ENCODE peak calls at places on chromosome 12, in nine cellular contexts. C is GM23248; E is left lung; X is CD8-positive, alpha-beta memory T cell; F is thoracic aorta; A is A549; U is upper lobe of left lung; I is prostate gland; H is pancreas. W is an unnamed sample.

GRCh38 chr12:76226397-76226796 is 121.8 kb downstream of the BBS10 start:
- DNase-seq in E (no peak), H (no peak), F (no peak), U (no peak), X (no peak), C (peak; percentile 20), A (no peak), I (no peak), W (no peak)

GRCh38 chr12:12714276-12715001 is 2.7 kb upstream of the CDKN1B start:
- DNase-seq in U (peak; percentile 27), C (peak; percentile 64), X (peak; percentile 35), H (no peak), F (no peak), A (peak; percentile 68), I (peak; percentile 59), E (no peak), W (no peak)

GRCh38 chr12:69880566-69880965 is 55.5 kb downstream of the MYRFL start:
- DNase-seq in A (peak; percentile 16), U (no peak), C (peak; percentile 28), I (no peak), X (no peak), H (no peak), E (no peak), F (no peak), W (no peak)

GRCh38 chr12:25887367-25887766 is 71.1 kb upstream of the RASSF8 start:
- DNase-seq in C (no peak), I (no peak), F (no peak), H (no peak), X (no peak), A (no peak), E (no peak), U (no peak), W (no peak)

GRCh38 chr12:69459477-69459876 is 10.7 kb upstream of the FRS2 start:
- DNase-seq in E (no peak), C (no peak), I (no peak), H (no peak), X (no peak), F (no peak), U (no peak), A (no peak), W (no peak)

GRCh38 chr12:94308612-94309011 is 151.1 kb downstream of the CEP83 start:
- DNase-seq in I (no peak), U (no peak), F (no peak), H (no peak), E (no peak), C (no peak), X (no peak), A (no peak), W (no peak)

GRCh38 chr12:3171195-3171591 is 94.0 kb downstream of the TSPAN9 start:
- DNase-seq in F (no peak), I (no peak), A (peak; percentile 26), H (no peak), E (no peak), U (no peak), C (no peak), X (no peak), W (no peak)

GRCh38 chr12:93419388-93420034 is 22.2 kb downstream of the UBE2N start:
- DNase-seq in E (no peak), H (no peak), X (no peak), F (no peak), I (no peak), C (peak; percentile 75), A (peak; percentile 59), U (no peak), W (no peak)

GRCh38 chr12:124703852-124704251 is 136.4 kb upstream of the NCOR2 start:
- DNase-seq in F (no peak), H (no peak), C (no peak), X (no peak), I (no peak), A (no peak), E (peak; percentile 84), U (no peak), W (peak; percentile 69)

GRCh38 chr12:57836442-57837375 is 9.8 kb downstream of the CTDSP2 start:
- DNase-seq in A (no peak), X (no peak), E (no peak), C (peak; percentile 82), F (no peak), H (no peak), I (peak; percentile 38), U (no peak), W (no peak)

GRCh38 chr12:57839996-57840395 is 6.5 kb downstream of the CTDSP2 start:
- DNase-seq in I (no peak), F (no peak), X (no peak), A (no peak), C (no peak), U (no peak), E (no peak), H (no peak), W (no peak)

GRCh38 chr12:57837779-57838562 is 8.6 kb downstream of the CTDSP2 start:
- DNase-seq in F (no peak), C (peak; percentile 88), H (no peak), U (no peak), E (no peak), A (no peak), I (no peak), X (no peak), W (no peak)

GRCh38 chr12:57840701-57841100 is 5.8 kb downstream of the CTDSP2 start:
- DNase-seq in U (no peak), E (no peak), H (no peak), I (no peak), X (no peak), C (peak; percentile 50), A (no peak), F (no peak), W (no peak)

DNA sequence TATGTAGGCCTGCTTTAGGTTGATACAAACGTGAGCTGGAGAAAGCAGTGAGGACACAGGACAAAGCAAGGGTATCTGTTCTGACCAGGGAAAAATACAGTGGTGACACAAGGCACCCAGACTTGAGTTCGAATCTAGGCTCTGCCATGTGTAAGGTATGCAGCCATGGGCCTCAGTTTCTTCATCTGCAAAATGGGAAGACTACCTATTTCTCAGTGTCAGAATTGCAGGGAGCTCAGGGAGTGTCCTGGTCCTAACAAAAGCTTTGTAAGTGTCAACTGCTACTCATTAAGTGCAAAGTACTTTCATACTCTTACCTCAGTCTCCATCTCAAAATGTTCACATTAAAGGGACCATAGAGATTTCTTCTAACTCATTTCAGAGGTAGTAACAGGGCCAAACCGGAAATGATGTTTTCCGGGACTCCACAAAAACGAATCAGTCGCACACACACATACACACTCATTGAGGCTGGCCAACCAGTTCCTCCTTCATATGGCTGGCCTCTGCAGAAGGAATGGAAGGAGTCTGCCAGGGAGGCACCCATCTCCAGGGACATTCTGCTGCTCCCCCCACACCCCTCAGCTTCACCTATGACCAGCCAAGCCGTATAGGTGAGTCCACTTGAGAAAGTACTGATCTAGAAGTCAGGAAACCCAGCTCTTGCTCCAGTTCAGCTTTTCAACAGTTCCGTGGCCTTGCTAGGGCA is 7.8 kb downstream of the CTDSP2 start:
- DNase-seq in X (no peak), C (peak; percentile 48), E (no peak), H (no peak), F (no peak), A (no peak), U (no peak), I (no peak), W (no peak)
- H3K4me3 ChIP-seq in X (peak overlapping the region; percentile 9), C (peak overlapping the region; percentile 33), E (no peak overlapping the region), H (no peak overlapping the region), F (peak overlapping the region; percentile 98), A (no peak overlapping the region), U (peak overlapping the region; percentile 1), I (no peak overlapping the region), W (no peak overlapping the region)

GRCh38 chr12:11651377-11651776 is 1.9 kb downstream of the ETV6 start:
- DNase-seq in E (no peak), H (no peak), F (no peak), I (no peak), A (no peak), C (no peak), U (no peak), X (no peak), W (no peak)

GRCh38 chr12:11650697-11651281 is 1.3 kb downstream of the ETV6 start:
- DNase-seq in A (no peak), I (no peak), X (no peak), H (no peak), F (no peak), C (peak; percentile 53), U (no peak), E (no peak), W (no peak)

GRCh38 chr12:11653215-11653753 is 3.8 kb downstream of the ETV6 start:
- DNase-seq in U (no peak), E (no peak), I (no peak), H (no peak), C (peak; percentile 23), A (no peak), X (no peak), F (no peak), W (no peak)

GRCh38 chr12:11651785-11652184 is 2.3 kb downstream of the ETV6 start:
- DNase-seq in E (no peak), X (no peak), F (no peak), I (no peak), A (no peak), C (peak; percentile 37), U (no peak), H (no peak), W (no peak)

GRCh38 chr12:11652351-11653040 is 3.0 kb downstream of the ETV6 start:
- DNase-seq in A (no peak), X (no peak), C (peak; percentile 73), U (no peak), H (no peak), I (peak; percentile 39), E (no peak), F (no peak), W (no peak)
- H3K4me1 ChIP-seq in A (peaks cover 25% of the 10 kb centered on the region), X (peaks cover 24% of the 10 kb centered on the region), C (peaks cover 25% of the 10 kb centered on the region), U (peaks cover 43% of the 10 kb centered on the region), H (peaks cover 16% of the 10 kb centered on the region), I (peaks cover 6% of the 10 kb centered on the region), E (peaks cover 69% of the 10 kb centered on the region), F (peaks cover 51% of the 10 kb centered on the region), W (peaks cover 45% of the 10 kb centered on the region)

DNA sequence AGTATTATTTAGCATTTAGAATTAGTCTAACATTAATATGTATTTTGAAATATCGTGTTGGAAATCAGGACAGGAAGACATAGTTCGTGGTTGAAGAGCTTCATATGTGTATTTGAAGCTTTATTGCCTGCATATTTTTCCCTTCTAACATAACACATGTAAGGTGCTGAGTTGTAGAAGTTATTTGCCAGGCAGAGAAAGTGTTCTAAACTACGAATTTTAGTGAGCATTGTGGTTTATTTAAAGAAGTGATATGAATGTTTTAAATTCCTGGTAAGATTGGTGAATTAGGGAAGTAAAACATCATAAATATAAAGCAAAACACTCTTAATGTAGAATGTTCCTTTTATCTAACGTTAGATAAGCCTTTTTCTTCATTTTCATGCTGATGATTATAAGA is 2.5 kb downstream of the RASSF3 start:
- DNase-seq in E (no peak), F (no peak), X (no peak), H (no peak), I (no peak), U (no peak), C (no peak), A (no peak), W (no peak)
- H3K4me3 ChIP-seq in E (no peak overlapping the region), F (peak overlapping the region; percentile 74), X (peak overlapping the region; percentile 90), H (no peak overlapping the region), I (no peak overlapping the region), U (peak overlapping the region; percentile 97), C (no peak overlapping the region), A (no peak overlapping the region), W (peak overlapping the region; percentile 87)

DNA sequence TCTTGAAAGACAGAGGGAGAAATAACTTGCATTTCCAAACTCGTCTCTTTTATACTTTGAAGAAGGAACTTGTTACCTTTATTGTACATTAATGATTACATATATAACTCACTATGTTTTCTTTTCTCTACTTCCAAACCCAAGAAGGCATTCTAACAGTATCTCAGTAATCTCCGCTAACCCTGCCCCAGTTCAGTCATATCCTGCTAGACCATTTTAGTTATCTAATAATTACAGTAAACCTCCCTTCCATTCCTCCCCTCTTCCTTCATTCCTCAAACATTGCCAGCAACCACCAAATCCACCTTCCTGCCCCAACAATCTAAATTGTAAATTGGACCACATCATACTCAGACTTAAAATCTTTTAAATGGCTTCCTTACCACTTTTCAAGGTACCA is 30.6 kb downstream of the STK38L start:
- DNase-seq in E (no peak), I (no peak), H (no peak), F (no peak), U (no peak), A (no peak), X (no peak), C (no peak), W (no peak)
- H3K4me1 ChIP-seq in E (peaks cover 24% of the 10 kb centered on the region), I (peaks cover 4% of the 10 kb centered on the region), H (peaks cover 26% of the 10 kb centered on the region), F (peaks cover 91% of the 10 kb centered on the region), U (peaks cover 16% of the 10 kb centered on the region), A (peaks cover 25% of the 10 kb centered on the region), X (no peaks in the 10 kb centered on the region), C (peaks cover 23% of the 10 kb centered on the region), W (peaks cover 11% of the 10 kb centered on the region)